ENCODE peak calls at places on chromosomes 7 and 10, in ten cellular contexts. One of them, this sample, is unnamed.
A peak's percentile ranks its signal among the peaks of the same experiment; 100 is the strongest.

GRCh38 chr7:44639701-44640321 is 33.4 kb downstream of the OGDH start:
- DNase-seq in substantia nigra: no peak
- DNase-seq in amniotic epithelial cell: peak; percentile 86
- DNase-seq in activated naive CD8-positive, alpha-beta T cell treated with anti-CD3 and anti-CD28 coated beads, Interleukin-2, amount 50 U/mL, for 16 hours: no peak
- DNase-seq in cardiac septum: no peak
- DNase-seq in T-helper 9 cell: no peak
- DNase-seq in NCI-H1417: no peak
- DNase-seq in GM23248: peak; percentile 69
- DNase-seq in neuronal stem cell: peak; percentile 4
- DNase-seq in A549: peak; percentile 64
- DNase-seq in this sample: peak; percentile 94

GRCh38 chr10:69573056-69573806 is at the start of gene NEUROG3:
- DNase-seq in activated naive CD8-positive, alpha-beta T cell treated with anti-CD3 and anti-CD28 coated beads, Interleukin-2, amount 50 U/mL, for 16 hours: no peak
- DNase-seq in T-helper 9 cell: no peak
- DNase-seq in GM23248: no peak
- DNase-seq in A549: no peak
- DNase-seq in NCI-H1417: peak; percentile 50
- DNase-seq in cardiac septum: no peak
- DNase-seq in substantia nigra: no peak
- DNase-seq in amniotic epithelial cell: no peak
- DNase-seq in neuronal stem cell: no peak
- DNase-seq in this sample: no peak

GRCh38 chr10:125692246-125692931 is 9.4 kb upstream of the TEX36 start:
- DNase-seq in cardiac septum: no peak
- DNase-seq in GM23248: peak; percentile 65
- DNase-seq in A549: no peak
- DNase-seq in NCI-H1417: no peak
- DNase-seq in amniotic epithelial cell: no peak
- DNase-seq in neuronal stem cell: no peak
- DNase-seq in T-helper 9 cell: no peak
- DNase-seq in substantia nigra: no peak
- DNase-seq in activated naive CD8-positive, alpha-beta T cell treated with anti-CD3 and anti-CD28 coated beads, Interleukin-2, amount 50 U/mL, for 16 hours: no peak
- DNase-seq in this sample: no peak

GRCh38 chr7:73560035-73560835 is 2.7 kb upstream of the BCL7B start:
- DNase-seq in substantia nigra: no peak
- DNase-seq in GM23248: peak; percentile 94
- DNase-seq in activated naive CD8-positive, alpha-beta T cell treated with anti-CD3 and anti-CD28 coated beads, Interleukin-2, amount 50 U/mL, for 16 hours: no peak
- DNase-seq in A549: peak; percentile 62
- DNase-seq in amniotic epithelial cell: peak; percentile 78
- DNase-seq in neuronal stem cell: no peak
- DNase-seq in NCI-H1417: no peak
- DNase-seq in T-helper 9 cell: no peak
- DNase-seq in cardiac septum: no peak
- DNase-seq in this sample: peak; percentile 64

GRCh38 chr7:28988818-28989595 is 30.9 kb upstream of the TRIL start:
- DNase-seq in substantia nigra: no peak
- DNase-seq in A549: no peak
- DNase-seq in T-helper 9 cell: no peak
- DNase-seq in neuronal stem cell: no peak
- DNase-seq in cardiac septum: no peak
- DNase-seq in GM23248: peak; percentile 97
- DNase-seq in NCI-H1417: no peak
- DNase-seq in amniotic epithelial cell: peak; percentile 96
- DNase-seq in activated naive CD8-positive, alpha-beta T cell treated with anti-CD3 and anti-CD28 coated beads, Interleukin-2, amount 50 U/mL, for 16 hours: no peak
- DNase-seq in this sample: peak; percentile 94

GRCh38 chr7:50869108-50869716 is 86.5 kb upstream of the GRB10 start:
- DNase-seq in NCI-H1417: no peak
- DNase-seq in neuronal stem cell: no peak
- DNase-seq in activated naive CD8-positive, alpha-beta T cell treated with anti-CD3 and anti-CD28 coated beads, Interleukin-2, amount 50 U/mL, for 16 hours: no peak
- DNase-seq in cardiac septum: no peak
- DNase-seq in T-helper 9 cell: no peak
- DNase-seq in GM23248: peak; percentile 92
- DNase-seq in A549: peak; percentile 55
- DNase-seq in substantia nigra: no peak
- DNase-seq in amniotic epithelial cell: peak; percentile 58
- DNase-seq in this sample: peak; percentile 90

GRCh38 chr7:94338921-94339371 is 55.7 kb upstream of the COL1A2 start:
- DNase-seq in activated naive CD8-positive, alpha-beta T cell treated with anti-CD3 and anti-CD28 coated beads, Interleukin-2, amount 50 U/mL, for 16 hours: no peak
- DNase-seq in amniotic epithelial cell: peak; percentile 63
- DNase-seq in T-helper 9 cell: no peak
- DNase-seq in A549: no peak
- DNase-seq in substantia nigra: no peak
- DNase-seq in GM23248: peak; percentile 79
- DNase-seq in neuronal stem cell: no peak
- DNase-seq in cardiac septum: no peak
- DNase-seq in NCI-H1417: no peak
- DNase-seq in this sample: peak; percentile 28

GRCh38 chr10:101258179-101258885 is 29.1 kb upstream of the LBX1 start:
- DNase-seq in T-helper 9 cell: no peak
- DNase-seq in GM23248: no peak
- DNase-seq in substantia nigra: no peak
- DNase-seq in A549: no peak
- DNase-seq in activated naive CD8-positive, alpha-beta T cell treated with anti-CD3 and anti-CD28 coated beads, Interleukin-2, amount 50 U/mL, for 16 hours: no peak
- DNase-seq in amniotic epithelial cell: no peak
- DNase-seq in neuronal stem cell: no peak
- DNase-seq in cardiac septum: no peak
- DNase-seq in NCI-H1417: no peak
- DNase-seq in this sample: no peak

GRCh38 chr7:133675510-133676218 is 422.8 kb downstream of the EXOC4 start:
- DNase-seq in cardiac septum: no peak
- DNase-seq in GM23248: no peak
- DNase-seq in A549: no peak
- DNase-seq in amniotic epithelial cell: peak; percentile 43
- DNase-seq in NCI-H1417: no peak
- DNase-seq in neuronal stem cell: no peak
- DNase-seq in substantia nigra: no peak
- DNase-seq in T-helper 9 cell: no peak
- DNase-seq in activated naive CD8-positive, alpha-beta T cell treated with anti-CD3 and anti-CD28 coated beads, Interleukin-2, amount 50 U/mL, for 16 hours: no peak
- DNase-seq in this sample: no peak

GRCh38 chr10:8063935-8064334 is 9.4 kb downstream of the GATA3 start:
- DNase-seq in neuronal stem cell: no peak
- DNase-seq in NCI-H1417: no peak
- DNase-seq in activated naive CD8-positive, alpha-beta T cell treated with anti-CD3 and anti-CD28 coated beads, Interleukin-2, amount 50 U/mL, for 16 hours: no peak
- DNase-seq in GM23248: no peak
- DNase-seq in cardiac septum: no peak
- DNase-seq in T-helper 9 cell: no peak
- DNase-seq in substantia nigra: no peak
- DNase-seq in A549: no peak
- DNase-seq in amniotic epithelial cell: no peak
- DNase-seq in this sample: no peak